ENCODE peak calls at places on chromosomes 5 and 9, in eight cellular contexts. Z is heart left ventricle; P is right cardiac atrium; U is NCI-H1105 treated with DMSO at 0.1 percent for 48 hours; A is GM12878; B is Ammon's horn; V is foreskin fibroblast; G is stimulated activated CD4-positive, alpha-beta T cell treated with anti-CD3 and anti-CD28 coated beads, Interleukin-12 subunit alpha, Interleukin-12 subunit beta, amount 100 ng/mL, for 4 hours. I is an unnamed sample.

GRCh38 chr9:129619787-129620668 is 873 bp downstream of the C9orf50 start:
- DNase-seq in Z (no peak), P (peak), U (peak), A (no peak), B (no peak), V (peak), G (no peak), I (no peak)

GRCh38 chr5:6003040-6003825 is 375.1 kb downstream of the MED10 start:
- DNase-seq in Z (no peak), P (no peak), U (no peak), A (no peak), B (peak), V (no peak), G (no peak), I (no peak)

GRCh38 chr5:4905674-4906528 is 234.2 kb upstream of the ADAMTS16 start:
- DNase-seq in Z (no peak), P (peak), U (no peak), A (no peak), B (peak), V (no peak), G (no peak), I (peak)

GRCh38 chr5:90803891-90804290 is 245.3 kb downstream of the ADGRV1 start:
- DNase-seq in Z (no peak), P (no peak), U (no peak), A (no peak), B (no peak), V (peak), G (no peak), I (no peak)

GRCh38 chr9:104906441-104907277 is 21.3 kb downstream of the ABCA1 start:
- DNase-seq in Z (no peak), P (no peak), U (no peak), A (no peak), B (no peak), V (peak), G (no peak), I (no peak)

GRCh38 chr5:624951-625230 is 12.8 kb downstream of the CEP72 start:
- DNase-seq in Z (no peak), P (no peak), U (no peak), A (no peak), B (no peak), V (no peak), G (no peak), I (no peak)

GRCh38 chr9:76873056-76873792 is 32.7 kb downstream of the PRUNE2 start:
- DNase-seq in Z (no peak), P (no peak), U (peak), A (no peak), B (peak), V (peak), G (no peak), I (peak)

GRCh38 chr5:73318308-73318719 is 130.3 kb downstream of the FOXD1 start:
- DNase-seq in Z (no peak), P (no peak), U (no peak), A (no peak), B (no peak), V (no peak), G (no peak), I (no peak)

GRCh38 chr5:145937432-145938250 is 1.3 kb downstream of the SH3RF2 start:
- DNase-seq in Z (no peak), P (no peak), U (no peak), A (no peak), B (no peak), V (no peak), G (no peak), I (no peak)

GRCh38 chr9:131051592-131052517 is 42.9 kb downstream of the LAMC3 start:
- DNase-seq in Z (no peak), P (no peak), U (no peak), A (no peak), B (no peak), V (no peak), G (no peak), I (no peak)

GRCh38 chr5:151285683-151286082 is 17.9 kb downstream of the SLC36A3 start:
- DNase-seq in Z (no peak), P (no peak), U (no peak), A (no peak), B (no peak), V (no peak), G (no peak), I (no peak)

GRCh38 chr9:95907794-95908193 is 32.3 kb downstream of the ERCC6L2 start:
- DNase-seq in Z (no peak), P (no peak), U (no peak), A (no peak), B (no peak), V (no peak), G (no peak), I (no peak)

GRCh38 chr5:3598236-3598635 is 2.6 kb downstream of the IRX1 start:
- DNase-seq in Z (no peak), P (no peak), U (no peak), A (no peak), B (no peak), V (no peak), G (no peak), I (no peak)

GRCh38 chr9:133142657-133143592 is 20.8 kb downstream of the GBGT1 start:
- DNase-seq in Z (no peak), P (no peak), U (no peak), A (no peak), B (no peak), V (no peak), G (no peak), I (no peak)

GRCh38 chr9:117247271-117247670 is 167.6 kb downstream of the ASTN2 start:
- DNase-seq in Z (no peak), P (no peak), U (peak), A (no peak), B (peak), V (no peak), G (no peak), I (peak)

GRCh38 chr9:78599939-78600338 is 303.0 kb downstream of the PSAT1 start:
- DNase-seq in Z (no peak), P (no peak), U (no peak), A (no peak), B (no peak), V (no peak), G (no peak), I (no peak)

GRCh38 chr5:111968459-111968858 is 211.5 kb upstream of the NREP start:
- DNase-seq in Z (no peak), P (no peak), U (no peak), A (no peak), B (no peak), V (peak), G (no peak), I (no peak)

GRCh38 chr5:55934117-55934613 is 60.6 kb downstream of the IL6ST start:
- DNase-seq in Z (no peak), P (no peak), U (no peak), A (no peak), B (no peak), V (peak), G (no peak), I (no peak)

GRCh38 chr9:110809038-110809595 is 140.5 kb downstream of the MUSK start:
- DNase-seq in Z (no peak), P (no peak), U (no peak), A (peak), B (no peak), V (no peak), G (no peak), I (no peak)

GRCh38 chr5:156036640-156037039 is 290.3 kb upstream of the SGCD start:
- DNase-seq in Z (no peak), P (no peak), U (no peak), A (no peak), B (no peak), V (peak), G (no peak), I (no peak)

GRCh38 chr5:175735701-175736100 is 77.8 kb downstream of the HRH2 start:
- DNase-seq in Z (no peak), P (no peak), U (no peak), A (no peak), B (no peak), V (no peak), G (no peak), I (no peak)

GRCh38 chr5:141957367-141957993 is 522 bp downstream of the PCDH12 start:
- DNase-seq in Z (no peak), P (no peak), U (peak), A (no peak), B (no peak), V (no peak), G (no peak), I (no peak)

GRCh38 chr9:135905380-135906282 is 1.7 kb downstream of the CAMSAP1 start:
- DNase-seq in Z (no peak), P (no peak), U (no peak), A (no peak), B (no peak), V (peak), G (peak), I (no peak)

GRCh38 chr9:93577045-93577939 is 908 bp downstream of the PHF2 start:
- DNase-seq in Z (peak), P (peak), U (peak), A (no peak), B (no peak), V (peak), G (peak), I (peak)

GRCh38 chr9:86034863-86035734 is 64.3 kb downstream of the GOLM1 start:
- DNase-seq in Z (no peak), P (no peak), U (no peak), A (no peak), B (peak), V (peak), G (no peak), I (no peak)

GRCh38 chr9:79639354-79639753 is 67.6 kb downstream of the TLE4 start:
- DNase-seq in Z (no peak), P (no peak), U (no peak), A (no peak), B (no peak), V (peak), G (no peak), I (no peak)

GRCh38 chr9:74496819-74497749 is at the start of gene RORB:
- DNase-seq in Z (peak), P (peak), U (peak), A (no peak), B (peak), V (peak), G (peak), I (peak)

GRCh38 chr9:94623253-94623652 is 16.1 kb downstream of the FBP1 start:
- DNase-seq in Z (no peak), P (peak), U (no peak), A (no peak), B (no peak), V (no peak), G (no peak), I (no peak)

GRCh38 chr9:89606049-89606481 is 1.3 kb downstream of the GADD45G start:
- DNase-seq in Z (peak), P (peak), U (peak), A (no peak), B (peak), V (peak), G (peak), I (peak)

GRCh38 chr5:158477214-158477613 is 618.3 kb upstream of the CLINT1 start:
- DNase-seq in Z (no peak), P (no peak), U (no peak), A (no peak), B (no peak), V (no peak), G (no peak), I (no peak)

GRCh38 chr5:150672237-150672883 is 11.3 kb downstream of the MYOZ3 start:
- DNase-seq in Z (peak), P (peak), U (no peak), A (no peak), B (no peak), V (peak), G (peak), I (no peak)

I was measured in globus pallidus.